ENCODE peak calls at places on chromosomes 7 and 10, in five cellular contexts. M is stimulated activated naive CD8-positive, alpha-beta T cell treated with anti-CD3 and anti-CD28 coated beads, Interleukin-15, amount 100 ng/mL, for 72 hours; X is coronary artery; J is activated CD8-positive, alpha-beta memory T cell treated with anti-CD3 and anti-CD28 coated beads for 48 hours; N is left ventricle myocardium superior. C is an unnamed sample.

GRCh38 chr7:4209966-4210365 is 472.1 kb upstream of the FOXK1 start:
- DNase-seq in X (no peak), M (no peak), J (no peak), N (no peak), C (no peak)

GRCh38 chr7:100967292-100967863 is 2.0 kb upstream of the MUC12 start:
- DNase-seq in N (no peak), X (no peak), M (no peak), J (no peak), C (no peak)

GRCh38 chr10:80952436-80952835 is 414.7 kb downstream of the SH2D4B start:
- DNase-seq in X (no peak), J (no peak), N (no peak), M (no peak), C (no peak)

GRCh38 chr7:90409667-90410066 is 6.4 kb downstream of the CLDN12 start:
- DNase-seq in J (no peak), X (no peak), N (no peak), M (no peak), C (no peak)

GRCh38 chr7:123492485-123492884 is 41.9 kb downstream of the IQUB start:
- DNase-seq in X (no peak), N (no peak), M (no peak), J (no peak), C (no peak)

GRCh38 chr7:149125189-149125863 is 798 bp downstream of the ZNF425 start:
- DNase-seq in X (no peak), M (no peak), N (no peak), J (no peak), C (no peak)

GRCh38 chr7:29881724-29882123 is 75.4 kb downstream of the WIPF3 start:
- DNase-seq in M (no peak), X (no peak), N (no peak), J (no peak), C (no peak)

GRCh38 chr7:79619216-79619615 is 165.7 kb upstream of the MAGI2 start:
- DNase-seq in J (no peak), M (no peak), X (no peak), N (no peak), C (no peak)

GRCh38 chr10:24617771-24618396 is 105.8 kb downstream of the ARHGAP21 start:
- DNase-seq in J (peak), N (peak), X (no peak), M (peak), C (no peak)

C was measured in mesenteric fat pad.